ENCODE peak calls at places on chromosomes 13 and 19, in four cellular contexts. P is osteoblast, X is thoracic aorta, R is A673. H is an unnamed sample. For H3K27me3, the result is how much of the 10 kb centered on the place peaks cover.

GRCh38 chr13:26476111-26476743 is 81.3 kb upstream of the WASF3 start:
- DNase-seq in P (peak), X (no peak), R (no peak), H (no peak)

GRCh38 chr13:110716235-110716505 is 2.7 kb downstream of the ING1 start:
- DNase-seq in P (peak), X (no peak), R (peak), H (no peak)

GRCh38 chr13:21405309-21405708 is 53.8 kb downstream of the ZDHHC20 start:
- DNase-seq in P (no peak), X (no peak), R (no peak), H (no peak)

GRCh38 chr19:28929026-28929425 is 283.9 kb downstream of the UQCRFS1 start:
- DNase-seq in P (peak), X (no peak), R (no peak), H (no peak)

GRCh38 chr13:102394158-102395053 is 7.4 kb downstream of the FGF14 start:
- DNase-seq in P (peak), X (peak), R (peak), H (peak)

GRCh38 chr13:68784275-68784674 is 1323.4 kb upstream of the ATXN8OS start:
- DNase-seq in P (no peak), X (no peak), R (no peak), H (no peak)

GRCh38 chr19:54724142-54724541 is at the start of gene KIR3DL3:
- DNase-seq in P (no peak), X (no peak), R (no peak), H (no peak)

GRCh38 chr19:28815257-28815656 is 397.7 kb downstream of the UQCRFS1 start:
- DNase-seq in P (no peak), X (no peak), R (no peak), H (no peak)

GRCh38 chr13:113291997-113292862 is 4.8 kb upstream of the LAMP1 start:
- DNase-seq in P (peak), X (no peak), R (peak), H (no peak)

GRCh38 chr19:2426661-2427322 is 594 bp downstream of the TIMM13 start:
- DNase-seq in P (peak), X (no peak), R (peak), H (peak)

GRCh38 chr13:30870049-30870884 is 35.8 kb upstream of the MEDAG start:
- DNase-seq in P (peak), X (peak), R (peak), H (no peak)

GRCh38 chr13:20779405-20779804 is 5.6 kb upstream of the EEF1AKMT1 start:
- DNase-seq in P (no peak), X (no peak), R (no peak), H (no peak)

GRCh38 chr19:50969413-50969760 is at the start of gene KLK6:
- DNase-seq in P (peak), X (no peak), R (no peak), H (no peak)

GRCh38 chr19:48102870-48103751 is 7.5 kb downstream of the PLA2G4C start:
- DNase-seq in P (peak), X (no peak), R (peak), H (no peak)

GRCh38 chr13:105202384-105202783 is 1333.1 kb downstream of the EFNB2 start:
- DNase-seq in P (no peak), X (no peak), R (peak), H (no peak)

GRCh38 chr13:110559429-110559943 is 2.0 kb downstream of the RAB20 start:
- DNase-seq in P (peak), X (no peak), R (no peak), H (no peak)

GRCh38 chr13:23504188-23504587 is 66.0 kb upstream of the TNFRSF19 start:
- DNase-seq in P (peak), X (no peak), R (no peak), H (no peak)

GRCh38 chr13:110062077-110062776 is 244.7 kb downstream of the COL4A1 start:
- DNase-seq in P (peak), X (no peak), R (no peak), H (no peak)

GRCh38 chr19:34171539-34171876 is 796 bp upstream of the LSM14A start:
- DNase-seq in P (peak), X (no peak), R (no peak), H (no peak)

GRCh38 chr13:113890758-113891480 is 27.0 kb upstream of the GAS6 start:
- DNase-seq in P (no peak), X (no peak), R (no peak), H (no peak)

GRCh38 chr19:13729859-13730258 is 34.5 kb upstream of the MRI1 start:
- DNase-seq in P (peak), X (no peak), R (no peak), H (no peak)

GRCh38 chr19:13727798-13728197 is 36.5 kb upstream of the MRI1 start:
- DNase-seq in P (peak), X (peak), R (peak), H (no peak)

GRCh38 chr19:13734751-13735150 is 29.6 kb upstream of the MRI1 start:
- DNase-seq in P (no peak), X (no peak), R (no peak), H (no peak)

GRCh38 chr19:13732337-13732736 is 32.0 kb upstream of the MRI1 start:
- DNase-seq in P (no peak), X (no peak), R (no peak), H (no peak)

GRCh38 chr19:13731147-13731964 is 33.0 kb upstream of the MRI1 start:
- DNase-seq in P (peak), X (peak), R (peak), H (peak)
- H3K4me3 ChIP-seq in P (peak), X (peak), R (peak), H (peak)

DNA sequence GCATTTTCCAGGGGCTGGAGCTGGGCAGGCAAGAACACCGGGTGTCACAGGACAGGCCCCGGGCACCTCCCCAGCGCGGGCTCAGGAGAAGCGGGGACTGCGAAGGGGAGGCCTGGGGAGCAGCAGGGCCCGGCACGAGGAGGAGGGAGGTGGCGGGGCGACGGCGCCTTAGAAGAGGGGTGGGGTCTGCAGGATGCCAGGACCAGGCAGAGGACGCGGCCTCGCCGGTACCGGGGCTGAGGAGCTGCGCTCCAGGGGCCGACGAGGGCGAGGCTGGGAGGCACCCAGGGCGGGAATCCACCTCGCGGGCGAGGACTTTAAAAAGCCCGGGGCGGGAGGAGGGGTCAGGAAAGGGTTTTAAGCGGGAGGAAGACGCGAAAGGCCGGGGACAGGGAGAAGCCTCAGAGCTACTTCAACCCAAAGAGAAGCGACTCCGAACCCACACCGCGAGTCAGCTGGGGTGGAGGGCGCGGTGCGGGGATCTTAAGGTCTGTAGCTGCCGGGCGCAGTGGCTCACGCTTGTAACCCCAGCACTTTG is 665 bp downstream of the ZNF347 start:
- DNase-seq in P (peak), X (no peak), R (peak), H (no peak)
- H3K27ac ChIP-seq in P (peak), X (peak), R (no peak), H (peak)

GRCh38 chr19:16148443-16149045 is 5.1 kb downstream of the HSH2D start:
- DNase-seq in P (peak), X (no peak), R (no peak), H (no peak)
- H3K27me3 ChIP-seq in P (under half), X (under half), R (under half), H (under half)

DNA sequence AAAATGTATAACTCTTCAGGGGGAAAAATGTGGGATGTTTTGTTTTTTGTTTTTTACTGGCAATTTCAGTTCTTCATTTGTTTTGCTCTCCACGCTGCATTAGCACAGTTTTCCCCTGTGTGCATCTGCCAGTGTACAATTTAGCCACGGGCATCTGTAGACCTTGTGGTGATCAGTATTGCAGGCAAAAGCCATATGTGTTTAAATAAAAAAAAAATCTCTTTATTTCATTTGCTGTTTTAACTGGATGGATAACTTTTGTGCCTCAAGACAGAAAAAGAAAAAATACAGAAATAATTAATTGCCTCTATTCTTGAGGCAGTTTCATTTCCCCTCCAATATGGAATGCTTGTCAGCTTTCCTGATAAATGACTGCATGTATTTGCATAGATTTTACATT is 7.9 kb upstream of the MAB21L1 start:
- DNase-seq in P (no peak), X (no peak), R (no peak), H (no peak)
- H3K4me3 ChIP-seq in P (no peak), X (no peak), R (no peak), H (no peak)

GRCh38 chr13:77028202-77028601 is 1.2 kb upstream of the FBXL3 start:
- DNase-seq in P (no peak), X (no peak), R (no peak), H (no peak)

GRCh38 chr13:77022341-77022740 is 4.6 kb downstream of the FBXL3 start:
- DNase-seq in P (peak), X (no peak), R (no peak), H (no peak)

GRCh38 chr13:77029436-77029835 is 2.5 kb upstream of the FBXL3 start:
- DNase-seq in P (peak), X (no peak), R (no peak), H (no peak)

GRCh38 chr13:77026783-77027621 is at the start of gene FBXL3:
- DNase-seq in P (peak), X (no peak), R (peak), H (peak)

DNA sequence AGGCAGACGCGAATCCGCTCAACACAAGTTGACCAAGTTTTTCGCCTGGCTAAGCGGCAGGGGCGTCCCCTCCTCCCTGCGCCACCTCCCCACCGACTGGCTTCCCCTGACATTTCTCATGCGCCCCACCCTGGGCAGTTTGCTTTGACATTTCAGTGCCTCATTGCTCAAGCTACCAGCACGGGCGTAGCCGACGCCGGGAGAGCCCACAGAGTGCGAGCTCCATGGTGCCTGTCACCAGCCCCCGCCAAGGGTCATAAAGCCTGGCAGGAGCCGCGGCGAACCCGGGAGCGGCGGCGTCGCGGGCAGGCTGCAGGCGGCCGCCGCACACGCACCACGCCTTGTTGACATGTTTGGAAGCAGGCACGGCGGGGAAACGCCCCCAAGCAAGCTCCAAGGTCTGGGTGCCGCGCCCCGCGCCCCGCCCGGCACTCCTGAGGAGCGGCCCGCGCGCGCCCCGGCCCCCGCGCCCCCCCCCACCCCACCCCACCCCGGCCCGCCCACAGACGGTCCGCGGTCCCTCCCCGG is 640 bp downstream of the FBXL3 start:
- DNase-seq in P (peak), X (peak), R (peak), H (peak)
- H3K27ac ChIP-seq in P (peak), X (peak), R (peak), H (peak)

DNA sequence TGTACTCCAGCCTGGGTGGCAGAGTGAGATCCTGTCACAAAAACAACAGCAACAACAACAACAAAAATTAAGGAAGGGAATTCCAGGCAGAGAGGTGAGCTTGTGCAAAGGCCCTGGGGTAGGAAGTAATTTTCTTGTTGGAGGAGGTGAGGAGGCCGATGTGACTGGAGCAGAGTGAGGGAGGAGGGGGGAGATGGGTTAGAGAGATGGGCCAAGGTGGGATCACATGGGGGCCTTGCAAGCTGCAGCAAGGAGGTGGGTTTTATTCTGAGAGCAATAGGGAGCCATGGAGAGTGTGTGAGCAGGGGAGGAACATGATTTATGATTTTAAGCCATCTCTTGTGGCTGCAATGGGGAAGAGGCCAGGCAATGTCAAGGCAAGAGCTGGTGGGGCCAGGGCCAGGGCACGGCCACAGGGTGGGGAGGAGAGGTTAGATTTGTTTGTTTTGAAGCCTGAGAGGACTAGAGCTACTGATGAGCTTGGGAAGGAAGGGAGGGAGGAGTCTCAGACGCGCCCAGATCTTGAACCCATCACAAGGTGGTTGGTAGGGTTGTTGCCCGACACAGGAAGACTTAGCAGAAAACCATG is 12.5 kb upstream of the COMP start:
- DNase-seq in P (peak), X (no peak), R (no peak), H (no peak)
- H3K27me3 ChIP-seq in P (under half), X (under half), R (under half), H (under half)

GRCh38 chr19:18996796-18997394 is 36.4 kb downstream of the SUGP2 start:
- DNase-seq in P (no peak), X (no peak), R (no peak), H (no peak)
- H3K4me3 ChIP-seq in P (no peak), X (no peak), R (no peak), H (no peak)

DNA sequence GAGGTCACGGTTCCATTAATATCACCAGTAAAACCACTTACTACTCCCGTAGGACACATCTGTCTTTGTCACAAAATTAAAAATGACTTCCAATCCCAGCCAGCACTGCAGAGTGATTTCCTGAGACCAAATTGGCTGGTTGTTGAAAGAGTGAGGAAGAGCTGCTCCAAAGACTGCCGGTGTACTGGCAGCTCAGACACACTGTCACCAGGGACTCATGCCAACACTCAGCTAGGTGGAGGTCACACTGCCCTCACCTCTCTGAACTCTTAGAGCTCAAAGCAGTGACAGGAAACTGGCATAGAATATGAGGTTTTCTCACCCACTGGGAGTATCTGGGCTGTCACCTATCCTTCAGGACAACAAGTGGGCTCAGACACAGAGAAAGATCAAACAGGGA is 52.1 kb downstream of the FLT1 start:
- DNase-seq in P (no peak), X (no peak), R (no peak), H (no peak)
- H3K27ac ChIP-seq in P (no peak), X (no peak), R (no peak), H (no peak)

DNA sequence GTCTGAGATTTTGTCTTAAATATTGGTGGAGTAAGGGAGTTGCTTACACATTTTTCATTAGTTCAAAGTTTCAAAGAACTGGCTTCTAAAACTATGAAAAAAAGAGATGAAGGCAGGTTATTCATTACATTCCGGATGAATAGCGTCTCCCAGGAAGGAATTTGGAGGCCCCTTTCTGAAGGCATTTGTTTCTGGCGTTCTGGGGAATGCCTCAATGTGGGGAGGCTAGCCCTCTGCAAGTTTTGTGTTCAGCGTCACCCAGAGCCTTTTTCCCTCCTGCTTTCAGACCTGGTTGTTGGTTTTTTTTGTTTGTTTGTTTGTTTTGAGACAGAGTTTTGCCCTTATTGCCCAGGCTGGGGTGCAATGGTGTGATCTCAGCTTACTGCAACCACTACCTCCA is 21.0 kb downstream of the FAM124A start:
- DNase-seq in P (no peak), X (no peak), R (no peak), H (no peak)
- H3K27me3 ChIP-seq in P (under half), X (under half), R (under half), H (under half)

GRCh38 chr13:79490326-79490725 is 9.4 kb downstream of the NDFIP2 start:
- DNase-seq in P (no peak), X (no peak), R (no peak), H (no peak)

GRCh38 chr13:79492313-79492798 is 11.4 kb downstream of the NDFIP2 start:
- DNase-seq in P (no peak), X (no peak), R (no peak), H (no peak)

GRCh38 chr13:79492918-79493594 is 12.1 kb downstream of the NDFIP2 start:
- DNase-seq in P (no peak), X (no peak), R (no peak), H (no peak)

GRCh38 chr13:79490846-79491245 is 9.9 kb downstream of the NDFIP2 start:
- DNase-seq in P (no peak), X (no peak), R (no peak), H (no peak)

GRCh38 chr13:79491715-79492114 is 10.8 kb downstream of the NDFIP2 start:
- DNase-seq in P (peak), X (no peak), R (no peak), H (no peak)
- H3K4me3 ChIP-seq in P (no peak), X (no peak), R (no peak), H (no peak)

H was measured in RWPE2.